ENCODE peak calls at places on chromosome 7, in five cellular contexts. G is T-helper 2 cell, X is ELF-1, R is left lung, A is GM13977. S is an unnamed sample.

GRCh38 chr7:137968890-137969289 is 33.0 kb downstream of the CREB3L2 start:
- DNase-seq in G (no peak), R (no peak), X (no peak), A (no peak), S (no peak)

GRCh38 chr7:87202208-87202607 is 17.3 kb downstream of the TMEM243 start:
- DNase-seq in R (no peak), X (no peak), A (no peak), G (no peak), S (no peak)

GRCh38 chr7:43248961-43249807 is 136.7 kb downstream of the HECW1 start:
- DNase-seq in X (peak), G (no peak), A (no peak), R (peak), S (no peak)

GRCh38 chr7:12794722-12795302 is 107.4 kb downstream of the ARL4A start:
- DNase-seq in X (no peak), A (no peak), G (no peak), R (no peak), S (no peak)

GRCh38 chr7:155373359-155374273 is 75.9 kb downstream of the INSIG1 start:
- DNase-seq in X (peak), A (no peak), R (peak), G (no peak), S (no peak)

GRCh38 chr7:122303971-122304603 is 463 bp downstream of the FEZF1 start:
- DNase-seq in R (no peak), A (no peak), G (no peak), X (peak), S (no peak)

GRCh38 chr7:82335927-82336326 is 107.7 kb downstream of the CACNA2D1 start:
- DNase-seq in X (no peak), R (no peak), G (no peak), A (no peak), S (no peak)

GRCh38 chr7:70694357-70694908 is 437.5 kb upstream of the GALNT17 start:
- DNase-seq in G (no peak), A (peak), R (peak), X (no peak), S (no peak)

GRCh38 chr7:122914812-122915211 is 28.6 kb upstream of the CADPS2 start:
- DNase-seq in R (peak), A (no peak), G (no peak), X (no peak), S (no peak)

GRCh38 chr7:37311282-37311868 is 137.3 kb downstream of the ELMO1 start:
- DNase-seq in A (no peak), G (no peak), X (no peak), R (no peak), S (no peak)

GRCh38 chr7:7696458-7697119 is 21.8 kb downstream of the RPA3 start:
- DNase-seq in R (no peak), X (no peak), G (no peak), A (no peak), S (no peak)

GRCh38 chr7:8035647-8036518 is 67.3 kb downstream of the GLCCI1 start:
- DNase-seq in R (no peak), X (peak), A (no peak), G (peak), S (no peak)

GRCh38 chr7:23000597-23001360 is 13.2 kb downstream of the HYCC1 start:
- DNase-seq in G (no peak), A (no peak), X (no peak), R (no peak), S (no peak)

GRCh38 chr7:73308074-73308664 is 457 bp downstream of the NSUN5 start:
- DNase-seq in R (peak), A (peak), X (no peak), G (no peak), S (no peak)

GRCh38 chr7:44150966-44151678 is 10.0 kb upstream of the MYL7 start:
- DNase-seq in G (no peak), A (no peak), X (no peak), R (no peak), S (no peak)

GRCh38 chr7:15628876-15629275 is 57.6 kb downstream of the MEOX2 start:
- DNase-seq in G (no peak), A (no peak), X (no peak), R (no peak), S (no peak)

GRCh38 chr7:47449810-47450586 is 131.9 kb downstream of the TNS3 start:
- DNase-seq in G (no peak), R (no peak), X (no peak), A (no peak), S (no peak)

GRCh38 chr7:51080622-51081269 is 235.9 kb downstream of the COBL start:
- DNase-seq in A (no peak), X (peak), R (no peak), G (no peak), S (no peak)

GRCh38 chr7:100889761-100890639 is 485 bp upstream of the UFSP1 start:
- DNase-seq in R (peak), G (peak), A (peak), X (peak), S (peak)

GRCh38 chr7:52285689-52286088 is 749.7 kb upstream of the POM121L12 start:
- DNase-seq in G (no peak), X (no peak), A (no peak), R (no peak), S (no peak)

GRCh38 chr7:37427276-37427940 is 21.3 kb downstream of the ELMO1 start:
- DNase-seq in A (no peak), X (no peak), R (no peak), G (no peak), S (no peak)

GRCh38 chr7:69575651-69576050 is 22.6 kb upstream of the AUTS2 start:
- DNase-seq in R (no peak), G (no peak), A (no peak), X (no peak), S (no peak)

GRCh38 chr7:127782075-127782474 is 130.1 kb downstream of the SND1 start:
- DNase-seq in A (no peak), G (no peak), R (no peak), X (no peak), S (no peak)

GRCh38 chr7:1839701-1840100 is 169.6 kb downstream of the ELFN1 start:
- DNase-seq in A (no peak), X (no peak), R (peak), G (no peak), S (no peak)

GRCh38 chr7:98097042-98097645 is 9.5 kb upstream of the LMTK2 start:
- DNase-seq in G (no peak), R (no peak), A (no peak), X (no peak), S (no peak)

GRCh38 chr7:115676080-115676479 is 354.5 kb downstream of the TFEC start:
- DNase-seq in A (no peak), R (no peak), X (no peak), G (no peak), S (no peak)

GRCh38 chr7:146772581-146772980 is 656.0 kb downstream of the CNTNAP2 start:
- DNase-seq in R (no peak), A (no peak), X (peak), G (no peak), S (no peak)

GRCh38 chr7:151429555-151430331 is 10.2 kb downstream of the CRYGN start:
- DNase-seq in X (peak), G (peak), R (no peak), A (peak), S (no peak)

GRCh38 chr7:36344618-36345017 is 45.0 kb upstream of the ANLN start:
- DNase-seq in A (no peak), R (no peak), G (no peak), X (no peak), S (no peak)

GRCh38 chr7:47520408-47520807 is 61.5 kb downstream of the TNS3 start:
- DNase-seq in A (no peak), X (no peak), G (no peak), R (no peak), S (no peak)

GRCh38 chr7:130988443-130988842 is 254.4 kb upstream of the KLF14 start:
- DNase-seq in G (peak), R (no peak), X (no peak), A (no peak), S (no peak)

GRCh38 chr7:130197094-130197493 is 8.1 kb downstream of the TMEM209 start:
- DNase-seq in R (no peak), A (no peak), G (no peak), X (no peak), S (no peak)

GRCh38 chr7:82729172-82730030 is 285.8 kb upstream of the CACNA2D1 start:
- DNase-seq in G (no peak), X (no peak), R (no peak), A (peak), S (no peak)

GRCh38 chr7:91784469-91784868 is 96.0 kb downstream of the MTERF1 start:
- DNase-seq in G (no peak), R (no peak), A (peak), X (no peak), S (no peak)

GRCh38 chr7:13834328-13834761 is 155.1 kb downstream of the ETV1 start:
- DNase-seq in X (peak), R (no peak), A (no peak), G (no peak), S (no peak)

GRCh38 chr7:620052-620451 is 100.4 kb upstream of the PDGFA start:
- DNase-seq in A (no peak), G (no peak), X (no peak), R (no peak), S (no peak)

GRCh38 chr7:76191783-76192240 is 9.9 kb upstream of the SRRM3 start:
- DNase-seq in G (no peak), A (no peak), X (peak), R (no peak), S (no peak)

S was measured in activated gamma-delta T cell treated with anti-CD3 and anti-CD28 coated beads, Interleukin-2, amount 50 U/mL, for 16 hours.